ENCODE peak calls at places on chromosomes 11 and 22, in five cellular contexts. One of them, this sample, is unnamed.

GRCh38 chr11:69480547-69481392 is 693 bp upstream of the LINC01488 start:
- DNase-seq in iPS DF 6.9: no peak
- DNase-seq in activated CD8-positive, alpha-beta T cell treated with anti-CD3 and anti-CD28 coated beads, Interleukin-2, amount 10 ng/mL, durations not matched to agents 7 days and 5 days: no peak
- DNase-seq in lung microvascular endothelial cell: peak; percentile 16
- DNase-seq in T1000: no peak
- DNase-seq in this sample: no peak

GRCh38 chr11:119029069-119029339 is 1.7 kb downstream of the SLC37A4 start:
- DNase-seq in activated CD8-positive, alpha-beta T cell treated with anti-CD3 and anti-CD28 coated beads, Interleukin-2, amount 10 ng/mL, durations not matched to agents 7 days and 5 days: no peak
- DNase-seq in iPS DF 6.9: no peak
- DNase-seq in T1000: no peak
- DNase-seq in lung microvascular endothelial cell: no peak
- DNase-seq in this sample: no peak

GRCh38 chr11:64453466-64453865 is 94.5 kb downstream of the RPS6KA4 start:
- DNase-seq in lung microvascular endothelial cell: no peak
- DNase-seq in iPS DF 6.9: no peak
- DNase-seq in activated CD8-positive, alpha-beta T cell treated with anti-CD3 and anti-CD28 coated beads, Interleukin-2, amount 10 ng/mL, durations not matched to agents 7 days and 5 days: no peak
- DNase-seq in T1000: no peak
- DNase-seq in this sample: no peak

GRCh38 chr11:123374622-123374968 is 55.5 kb upstream of the GRAMD1B start:
- DNase-seq in activated CD8-positive, alpha-beta T cell treated with anti-CD3 and anti-CD28 coated beads, Interleukin-2, amount 10 ng/mL, durations not matched to agents 7 days and 5 days: no peak
- DNase-seq in T1000: no peak
- DNase-seq in lung microvascular endothelial cell: no peak
- DNase-seq in iPS DF 6.9: no peak
- DNase-seq in this sample: no peak

GRCh38 chr11:14812776-14813175 is 79.3 kb downstream of the CYP2R1 start:
- DNase-seq in lung microvascular endothelial cell: no peak
- DNase-seq in T1000: no peak
- DNase-seq in iPS DF 6.9: no peak
- DNase-seq in activated CD8-positive, alpha-beta T cell treated with anti-CD3 and anti-CD28 coated beads, Interleukin-2, amount 10 ng/mL, durations not matched to agents 7 days and 5 days: no peak
- DNase-seq in this sample: no peak

GRCh38 chr11:119880873-119881272 is 151.9 kb upstream of the NECTIN1 start:
- DNase-seq in T1000: no peak
- DNase-seq in iPS DF 6.9: no peak
- DNase-seq in lung microvascular endothelial cell: no peak
- DNase-seq in activated CD8-positive, alpha-beta T cell treated with anti-CD3 and anti-CD28 coated beads, Interleukin-2, amount 10 ng/mL, durations not matched to agents 7 days and 5 days: no peak
- DNase-seq in this sample: no peak

GRCh38 chr22:50276143-50276542 is 6.0 kb upstream of the MAPK11 start:
- DNase-seq in lung microvascular endothelial cell: peak; percentile 72
- DNase-seq in activated CD8-positive, alpha-beta T cell treated with anti-CD3 and anti-CD28 coated beads, Interleukin-2, amount 10 ng/mL, durations not matched to agents 7 days and 5 days: peak; percentile 63
- DNase-seq in T1000: no peak
- DNase-seq in iPS DF 6.9: no peak
- DNase-seq in this sample: peak; percentile 84

GRCh38 chr11:66877585-66877984 is 20.7 kb downstream of the LRFN4 start:
- DNase-seq in iPS DF 6.9: no peak
- DNase-seq in lung microvascular endothelial cell: no peak
- DNase-seq in T1000: no peak
- DNase-seq in activated CD8-positive, alpha-beta T cell treated with anti-CD3 and anti-CD28 coated beads, Interleukin-2, amount 10 ng/mL, durations not matched to agents 7 days and 5 days: no peak
- DNase-seq in this sample: no peak

GRCh38 chr11:13955971-13956421 is 6.5 kb upstream of the SPON1 start:
- DNase-seq in lung microvascular endothelial cell: peak; percentile 76
- DNase-seq in iPS DF 6.9: peak; percentile 76
- DNase-seq in activated CD8-positive, alpha-beta T cell treated with anti-CD3 and anti-CD28 coated beads, Interleukin-2, amount 10 ng/mL, durations not matched to agents 7 days and 5 days: peak; percentile 69
- DNase-seq in T1000: no peak
- DNase-seq in this sample: peak; percentile 53

GRCh38 chr11:88231894-88232482 is 56.7 kb upstream of the RAB38 start:
- DNase-seq in activated CD8-positive, alpha-beta T cell treated with anti-CD3 and anti-CD28 coated beads, Interleukin-2, amount 10 ng/mL, durations not matched to agents 7 days and 5 days: peak; percentile 38
- DNase-seq in lung microvascular endothelial cell: peak; percentile 56
- DNase-seq in iPS DF 6.9: peak; percentile 31
- DNase-seq in T1000: no peak
- DNase-seq in this sample: peak; percentile 19

GRCh38 chr11:47394322-47395224 is 13.8 kb upstream of the SLC39A13 start:
- DNase-seq in activated CD8-positive, alpha-beta T cell treated with anti-CD3 and anti-CD28 coated beads, Interleukin-2, amount 10 ng/mL, durations not matched to agents 7 days and 5 days: peak; percentile 71
- DNase-seq in iPS DF 6.9: no peak
- DNase-seq in lung microvascular endothelial cell: peak; percentile 95
- DNase-seq in T1000: no peak
- DNase-seq in this sample: peak; percentile 75

GRCh38 chr22:17120711-17121234 is 387 bp downstream of the TMEM121B start:
- DNase-seq in T1000: no peak
- DNase-seq in iPS DF 6.9: no peak
- DNase-seq in lung microvascular endothelial cell: peak; percentile 18
- DNase-seq in activated CD8-positive, alpha-beta T cell treated with anti-CD3 and anti-CD28 coated beads, Interleukin-2, amount 10 ng/mL, durations not matched to agents 7 days and 5 days: no peak
- DNase-seq in this sample: no peak

This sample was measured in adrenal gland.